ENCODE peak calls at places on chromosomes 11 and 22, in six cellular contexts. X is SK-N-SH, I is H1, D is K562, R is GM12878, A is HepG2. V is an unnamed sample.

GRCh38 chr11:1729692-1730011 is 20.7 kb downstream of the IFITM10 start:
- DNase-seq in X (no peak), I (no peak), D (no peak), R (no peak), A (no peak), V (no peak)

GRCh38 chr11:82631722-82632630 is 101.7 kb downstream of the FAM181B start:
- DNase-seq in X (no peak), I (no peak), D (no peak), R (peak), A (no peak), V (no peak)

GRCh38 chr11:2930705-2931415 is 1.6 kb upstream of the PHLDA2 start:
- DNase-seq in X (peak), I (peak), D (peak), R (peak), A (peak), V (peak)

GRCh38 chr11:12778506-12778905 is 104.3 kb downstream of the TEAD1 start:
- DNase-seq in X (no peak), I (no peak), D (no peak), R (no peak), A (no peak), V (no peak)

GRCh38 chr11:15579287-15580001 is 464.7 kb downstream of the INSC start:
- DNase-seq in X (no peak), I (no peak), D (no peak), R (no peak), A (no peak), V (peak)

GRCh38 chr11:69442012-69442806 is 39.3 kb upstream of the LINC01488 start:
- DNase-seq in X (no peak), I (no peak), D (no peak), R (no peak), A (no peak), V (no peak)

GRCh38 chr22:26435327-26436093 is 6.5 kb downstream of the ASPHD2 start:
- DNase-seq in X (no peak), I (no peak), D (no peak), R (no peak), A (no peak), V (peak)

GRCh38 chr11:40867991-40868685 is 591.3 kb downstream of the LRRC4C start:
- DNase-seq in X (no peak), I (no peak), D (no peak), R (no peak), A (no peak), V (no peak)

GRCh38 chr11:77126156-77126775 is 1.8 kb upstream of the MYO7A start:
- DNase-seq in X (no peak), I (no peak), D (no peak), R (no peak), A (no peak), V (no peak)

GRCh38 chr11:2664331-2664730 is 35.5 kb downstream of the KCNQ1OT1 start:
- DNase-seq in X (no peak), I (peak), D (no peak), R (no peak), A (no peak), V (no peak)

GRCh38 chr11:127238321-127238720 is 237.8 kb upstream of the KIRREL3 start:
- DNase-seq in X (no peak), I (no peak), D (no peak), R (no peak), A (no peak), V (no peak)

GRCh38 chr11:43504316-43504950 is 145.7 kb downstream of the TTC17 start:
- DNase-seq in X (peak), I (peak), D (peak), R (no peak), A (peak), V (no peak)

GRCh38 chr11:114197799-114198500 is 98.2 kb upstream of the NNMT start:
- DNase-seq in X (no peak), I (no peak), D (no peak), R (no peak), A (no peak), V (no peak)

GRCh38 chr22:35914665-35915476 is 113.8 kb downstream of the RBFOX2 start:
- DNase-seq in X (peak), I (peak), D (peak), R (no peak), A (peak), V (no peak)

GRCh38 chr11:49208006-49208721 is at the start of gene FOLH1:
- DNase-seq in X (peak), I (peak), D (peak), R (no peak), A (no peak), V (peak)

GRCh38 chr11:63762662-63763505 is 5.7 kb downstream of the ZFTA start:
- DNase-seq in X (peak), I (peak), D (no peak), R (no peak), A (no peak), V (no peak)

GRCh38 chr22:26567610-26568009 is 22.3 kb downstream of the TPST2 start:
- DNase-seq in X (no peak), I (no peak), D (no peak), R (no peak), A (no peak), V (no peak)

GRCh38 chr11:82858556-82859091 is 41.6 kb downstream of the PRCP start:
- DNase-seq in X (no peak), I (no peak), D (no peak), R (no peak), A (no peak), V (no peak)

GRCh38 chr11:31883435-31883834 is 72.3 kb upstream of the PAX6 start:
- DNase-seq in X (no peak), I (no peak), D (no peak), R (no peak), A (no peak), V (no peak)

GRCh38 chr11:11416502-11416901 is 63.5 kb upstream of the CSNK2A3 start:
- DNase-seq in X (no peak), I (no peak), D (no peak), R (no peak), A (no peak), V (peak)

GRCh38 chr11:27830206-27830605 is 130.0 kb upstream of the BDNF start:
- DNase-seq in X (no peak), I (no peak), D (no peak), R (no peak), A (no peak), V (no peak)

GRCh38 chr22:50085211-50085999 is at the start of gene MLC1:
- DNase-seq in X (no peak), I (no peak), D (peak), R (no peak), A (no peak), V (peak)

GRCh38 chr11:63010934-63011439 is 4.7 kb downstream of the SLC22A8 start:
- DNase-seq in X (no peak), I (no peak), D (no peak), R (no peak), A (no peak), V (no peak)

GRCh38 chr11:108788565-108789199 is 123.8 kb downstream of the DDX10 start:
- DNase-seq in X (no peak), I (peak), D (peak), R (no peak), A (peak), V (no peak)
- TF ChIP-seq CTCF in X (peak), I (peak), D (peak), R (peak), A (peak), V (peak)

DNA sequence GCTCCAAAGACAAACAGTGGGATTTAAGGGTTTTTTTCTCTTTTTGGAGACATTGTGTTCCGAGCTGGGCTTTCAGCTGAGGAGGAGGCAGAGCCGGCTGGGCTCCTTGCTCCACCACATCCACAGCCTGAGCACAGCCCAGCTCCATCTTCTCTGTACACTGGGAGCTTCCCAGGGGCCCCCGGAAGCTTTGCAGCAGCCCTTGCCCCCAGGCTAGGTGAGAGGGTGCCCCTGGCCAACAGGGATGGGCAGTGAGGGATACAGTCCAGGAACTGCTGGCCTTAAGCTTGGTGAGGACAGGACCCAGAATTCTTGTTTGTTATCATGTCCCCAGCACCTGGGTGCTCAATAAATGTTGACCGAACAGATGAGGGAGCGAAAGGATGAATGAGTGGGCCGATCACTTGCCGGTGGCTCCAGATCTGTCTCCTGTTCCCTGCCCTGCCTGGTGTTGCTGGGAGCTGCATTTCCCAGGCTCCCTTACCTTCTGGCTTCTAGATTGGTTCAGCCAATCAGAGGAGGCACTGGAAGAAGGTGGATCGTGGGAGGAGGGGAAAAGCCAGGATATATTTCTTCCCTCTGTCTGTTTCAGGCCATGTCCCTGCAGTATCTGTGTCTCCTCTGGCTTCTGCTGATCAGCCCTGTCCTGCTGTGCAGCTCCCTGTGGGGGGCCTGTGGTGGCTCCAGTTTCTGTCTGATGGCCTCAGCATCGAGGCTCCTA is 26.5 kb upstream of the NECTIN1 start:
- DNase-seq in X (no peak), I (no peak), D (no peak), R (no peak), A (no peak), V (no peak)
- TF ChIP-seq GABPA in X (no peak), I (no peak), D (no peak), R (no peak), A (no peak), V (no peak)

DNA sequence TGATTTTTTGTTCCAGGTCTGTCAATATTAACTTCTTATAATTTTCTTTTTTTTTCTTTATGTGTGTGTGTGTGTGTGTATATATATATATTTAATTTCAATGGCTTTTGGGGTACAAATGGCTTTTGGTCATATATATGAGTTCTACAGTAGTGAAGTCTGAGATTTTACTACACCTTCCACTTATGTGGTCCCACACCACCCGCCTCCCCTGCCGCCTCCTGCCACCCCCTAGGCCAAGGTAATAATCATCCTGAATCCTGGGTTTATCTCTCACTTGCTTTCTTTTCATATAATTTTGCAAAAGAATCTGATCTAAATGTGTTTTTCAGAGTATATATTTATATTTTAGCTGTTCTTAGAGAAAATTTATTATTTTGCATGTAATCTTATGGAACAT is 11.1 kb downstream of the NEAT1 start:
- DNase-seq in X (no peak), I (no peak), D (no peak), R (no peak), A (no peak), V (no peak)
- H3K4me3 ChIP-seq in X (peak), I (no peak), D (no peak), R (no peak), A (no peak), V (no peak)

DNA sequence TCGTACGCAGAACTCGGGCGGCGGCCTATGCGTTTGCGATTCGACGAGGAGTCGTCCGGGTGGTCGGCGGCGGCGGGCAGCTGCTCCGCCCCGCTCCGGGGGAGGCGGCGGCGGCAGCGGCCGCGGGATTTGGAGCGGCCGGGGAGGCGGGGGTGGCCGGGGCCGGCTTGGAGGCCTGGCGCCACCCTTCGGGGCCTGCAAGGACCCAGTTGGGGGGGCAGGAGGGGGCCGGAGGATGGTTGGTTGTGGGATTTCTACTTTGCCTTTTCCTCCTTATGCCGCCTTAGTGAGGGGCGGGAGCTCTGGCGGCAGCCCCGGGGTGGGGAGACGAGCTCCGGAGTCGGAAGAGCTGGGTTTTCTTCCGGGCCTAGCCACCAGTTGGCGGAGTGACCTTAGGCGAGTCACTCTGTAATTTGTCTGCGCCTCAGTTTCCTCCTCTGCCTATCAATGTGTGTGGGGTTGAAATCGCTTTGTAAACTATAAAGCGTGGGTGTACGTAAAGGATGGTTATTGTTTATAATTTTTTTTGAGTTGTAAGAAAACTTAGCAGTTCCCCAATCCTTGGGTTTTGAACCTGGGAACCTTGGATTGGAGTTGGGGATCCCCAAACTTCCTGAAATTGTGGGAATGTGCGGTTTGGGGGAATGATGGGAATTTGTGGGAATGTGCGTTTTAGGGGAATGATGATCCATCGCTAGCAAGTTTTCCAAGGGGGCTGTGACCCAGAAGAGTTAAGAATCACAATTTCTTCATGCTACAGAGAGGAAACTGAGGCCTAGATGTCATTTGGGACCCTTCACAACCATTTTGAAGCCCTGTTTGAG is 679 bp downstream of the TUG1 start:
- DNase-seq in X (no peak), I (no peak), D (peak), R (no peak), A (peak), V (peak)
- TF ChIP-seq CTCF in X (no peak), I (no peak), D (no peak), R (no peak), A (no peak), V (no peak)

GRCh38 chr11:38667359-38667758 is 2069.3 kb upstream of the RAG2 start:
- DNase-seq in X (no peak), I (no peak), D (no peak), R (no peak), A (no peak), V (no peak)
- TF ChIP-seq GABPA in X (no peak), I (no peak), D (no peak), R (no peak), A (no peak), V (no peak)

GRCh38 chr22:42365942-42366660 is 66.1 kb downstream of the NFAM1 start:
- DNase-seq in X (no peak), I (no peak), D (no peak), R (no peak), A (no peak), V (no peak)
- H3K4me3 ChIP-seq in X (no peak), I (peak), D (no peak), R (no peak), A (no peak), V (no peak)

GRCh38 chr11:104546486-104546885 is 351.8 kb downstream of the CASP12 start:
- DNase-seq in X (no peak), I (no peak), D (no peak), R (no peak), A (no peak), V (no peak)
- TF ChIP-seq CTCF in X (no peak), I (no peak), D (no peak), R (no peak), A (no peak), V (no peak)

DNA sequence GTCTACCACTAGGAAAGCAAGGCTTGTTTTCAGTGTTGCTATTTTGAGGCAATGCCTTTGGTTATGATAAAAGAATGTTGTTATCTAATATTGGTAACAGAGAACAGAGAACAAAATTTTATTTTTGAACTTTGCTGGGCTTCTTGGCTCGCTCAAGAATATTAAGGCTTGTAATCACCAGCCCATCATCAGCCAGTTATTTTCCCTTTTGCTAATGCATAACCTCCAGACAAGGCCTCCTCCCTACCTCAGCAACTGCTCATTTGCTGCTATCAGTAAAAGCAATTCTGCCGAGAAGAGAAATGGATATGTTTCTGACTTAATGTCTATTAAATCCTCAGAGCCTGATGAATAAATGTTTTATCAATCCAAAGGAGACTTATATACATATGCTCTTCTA is 8.9 kb downstream of the MTMR2 start:
- DNase-seq in X (no peak), I (no peak), D (no peak), R (no peak), A (no peak), V (no peak)
- TF ChIP-seq GABPA in X (no peak), I (no peak), D (no peak), R (no peak), A (no peak), V (no peak)

DNA sequence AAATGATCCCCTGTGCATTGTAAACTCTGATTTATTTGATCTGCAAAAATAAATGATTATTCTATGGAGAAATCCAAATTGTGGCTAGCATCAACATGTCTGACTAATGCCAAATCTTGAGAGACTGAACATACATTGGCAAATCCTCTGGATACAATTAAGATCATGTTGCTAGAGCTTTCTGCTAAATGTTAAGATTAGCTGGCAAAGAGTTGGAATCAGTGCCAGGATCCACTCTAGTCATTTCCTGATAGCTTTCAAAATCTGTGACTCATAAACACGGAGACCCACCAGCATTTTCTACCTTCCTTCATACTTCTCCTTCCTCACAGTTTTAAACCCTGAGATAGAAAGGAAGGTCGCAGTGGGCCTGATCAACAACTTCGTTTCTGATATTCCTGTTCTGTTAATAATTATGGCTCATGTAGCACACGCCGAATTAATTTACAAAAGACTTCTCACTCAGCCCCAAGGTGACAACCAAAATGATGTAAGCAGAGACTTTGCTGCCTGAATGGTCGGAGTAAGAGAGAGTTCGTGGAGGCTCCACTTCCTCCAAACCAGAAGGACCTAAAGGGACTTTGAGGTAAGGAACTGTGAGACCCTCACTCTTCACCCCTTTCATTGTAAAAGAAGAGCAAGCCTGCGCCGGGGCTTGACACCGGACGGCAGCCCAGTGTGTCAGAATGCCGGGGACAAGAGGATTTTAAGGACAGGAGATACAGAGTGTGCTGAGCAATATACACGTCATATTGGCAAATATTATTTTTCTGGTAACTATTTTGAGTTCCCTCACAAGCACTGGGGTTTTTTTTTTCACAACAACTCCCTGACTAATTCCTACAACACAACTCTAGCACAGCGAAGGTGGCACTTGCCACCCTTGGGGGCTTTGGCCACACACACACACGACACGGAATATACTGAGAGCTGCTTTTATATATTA is 42.0 kb downstream of the SERPINH1 start:
- DNase-seq in X (no peak), I (no peak), D (no peak), R (no peak), A (no peak), V (no peak)
- H3K4me3 ChIP-seq in X (peak), I (no peak), D (no peak), R (no peak), A (no peak), V (no peak)